ENCODE peak calls at places on chromosome 1, in six cellular contexts. One of them, this sample, is unnamed.

GRCh38 chr1:56831874-56832693 is 12.9 kb upstream of the FYB2 start:
- DNase-seq in AG09319: peak
- DNase-seq in COR-L47: peak
- DNase-seq in GM06990: peak
- DNase-seq in osteocyte: peak
- DNase-seq in A549: peak
- DNase-seq in this sample: peak

GRCh38 chr1:85463666-85464496 is 1.1 kb downstream of the DDAH1 start:
- DNase-seq in AG09319: no peak
- DNase-seq in COR-L47: no peak
- DNase-seq in GM06990: no peak
- DNase-seq in osteocyte: no peak
- DNase-seq in A549: peak
- DNase-seq in this sample: no peak

GRCh38 chr1:208203127-208203847 is 40.9 kb downstream of the PLXNA2 start:
- DNase-seq in AG09319: no peak
- DNase-seq in COR-L47: peak
- DNase-seq in GM06990: no peak
- DNase-seq in osteocyte: no peak
- DNase-seq in A549: peak
- DNase-seq in this sample: no peak

GRCh38 chr1:165218666-165219065 is 137.8 kb downstream of the LMX1A start:
- DNase-seq in AG09319: no peak
- DNase-seq in COR-L47: no peak
- DNase-seq in GM06990: no peak
- DNase-seq in osteocyte: no peak
- DNase-seq in A549: no peak
- DNase-seq in this sample: no peak

GRCh38 chr1:214993419-214993818 is 89.1 kb upstream of the KCNK2 start:
- DNase-seq in AG09319: no peak
- DNase-seq in COR-L47: no peak
- DNase-seq in GM06990: no peak
- DNase-seq in osteocyte: no peak
- DNase-seq in A549: no peak
- DNase-seq in this sample: no peak

GRCh38 chr1:225931270-225932129 is 7.5 kb upstream of the PYCR2 start:
- DNase-seq in AG09319: no peak
- DNase-seq in COR-L47: no peak
- DNase-seq in GM06990: no peak
- DNase-seq in osteocyte: no peak
- DNase-seq in A549: no peak
- DNase-seq in this sample: no peak

GRCh38 chr1:179002552-179003345 is 22.9 kb upstream of the FAM20B start:
- DNase-seq in AG09319: no peak
- DNase-seq in COR-L47: peak
- DNase-seq in GM06990: peak
- DNase-seq in osteocyte: peak
- DNase-seq in A549: peak
- DNase-seq in this sample: no peak

GRCh38 chr1:73674945-73675561 is 522.9 kb downstream of the LRRIQ3 start:
- DNase-seq in AG09319: no peak
- DNase-seq in COR-L47: peak
- DNase-seq in GM06990: no peak
- DNase-seq in osteocyte: no peak
- DNase-seq in A549: no peak
- DNase-seq in this sample: no peak

GRCh38 chr1:8706995-8707396 is 110.4 kb downstream of the RERE start:
- DNase-seq in AG09319: no peak
- DNase-seq in COR-L47: peak
- DNase-seq in GM06990: no peak
- DNase-seq in osteocyte: no peak
- DNase-seq in A549: no peak
- DNase-seq in this sample: no peak

GRCh38 chr1:214709241-214709640 is 106.2 kb downstream of the CENPF start:
- DNase-seq in AG09319: no peak
- DNase-seq in COR-L47: no peak
- DNase-seq in GM06990: no peak
- DNase-seq in osteocyte: no peak
- DNase-seq in A549: no peak
- DNase-seq in this sample: no peak

GRCh38 chr1:39902121-39902807 is 547 bp upstream of the MYCL start:
- DNase-seq in AG09319: no peak
- DNase-seq in COR-L47: peak
- DNase-seq in GM06990: no peak
- DNase-seq in osteocyte: no peak
- DNase-seq in A549: peak
- DNase-seq in this sample: no peak

GRCh38 chr1:43317817-43318471 is 17.2 kb downstream of the TIE1 start:
- DNase-seq in AG09319: no peak
- DNase-seq in COR-L47: no peak
- DNase-seq in GM06990: no peak
- DNase-seq in osteocyte: no peak
- DNase-seq in A549: no peak
- DNase-seq in this sample: no peak

GRCh38 chr1:33420870-33421775 is 9.8 kb downstream of the PHC2 start:
- DNase-seq in AG09319: no peak
- DNase-seq in COR-L47: no peak
- DNase-seq in GM06990: no peak
- DNase-seq in osteocyte: no peak
- DNase-seq in A549: no peak
- DNase-seq in this sample: no peak

GRCh38 chr1:102919659-102920058 is 188.7 kb downstream of the COL11A1 start:
- DNase-seq in AG09319: no peak
- DNase-seq in COR-L47: no peak
- DNase-seq in GM06990: no peak
- DNase-seq in osteocyte: no peak
- DNase-seq in A549: no peak
- DNase-seq in this sample: peak

GRCh38 chr1:204114606-204115005 is 37.2 kb downstream of the ETNK2 start:
- DNase-seq in AG09319: no peak
- DNase-seq in COR-L47: no peak
- DNase-seq in GM06990: no peak
- DNase-seq in osteocyte: no peak
- DNase-seq in A549: no peak
- DNase-seq in this sample: no peak

GRCh38 chr1:54795100-54795665 is 5.9 kb downstream of the TTC22 start:
- DNase-seq in AG09319: no peak
- DNase-seq in COR-L47: no peak
- DNase-seq in GM06990: no peak
- DNase-seq in osteocyte: no peak
- DNase-seq in A549: no peak
- DNase-seq in this sample: no peak

GRCh38 chr1:24970926-24971530 is 41.0 kb upstream of the RUNX3 start:
- DNase-seq in AG09319: no peak
- DNase-seq in COR-L47: no peak
- DNase-seq in GM06990: no peak
- DNase-seq in osteocyte: no peak
- DNase-seq in A549: no peak
- DNase-seq in this sample: no peak

GRCh38 chr1:40379785-40380452 is 6.4 kb downstream of the SMAP2 start:
- DNase-seq in AG09319: no peak
- DNase-seq in COR-L47: no peak
- DNase-seq in GM06990: no peak
- DNase-seq in osteocyte: no peak
- DNase-seq in A549: no peak
- DNase-seq in this sample: no peak

GRCh38 chr1:159647616-159648015 is 60.0 kb downstream of the APCS start:
- DNase-seq in AG09319: no peak
- DNase-seq in COR-L47: no peak
- DNase-seq in GM06990: no peak
- DNase-seq in osteocyte: no peak
- DNase-seq in A549: no peak
- DNase-seq in this sample: no peak

GRCh38 chr1:152502496-152503180 is 8.0 kb upstream of the LCE5A start:
- DNase-seq in AG09319: no peak
- DNase-seq in COR-L47: no peak
- DNase-seq in GM06990: no peak
- DNase-seq in osteocyte: no peak
- DNase-seq in A549: peak
- DNase-seq in this sample: no peak

GRCh38 chr1:40748841-40749718 is 34.5 kb upstream of the KCNQ4 start:
- DNase-seq in AG09319: no peak
- DNase-seq in COR-L47: no peak
- DNase-seq in GM06990: no peak
- DNase-seq in osteocyte: no peak
- DNase-seq in A549: no peak
- DNase-seq in this sample: no peak

GRCh38 chr1:19676438-19676922 is 11.8 kb downstream of the HTR6 start:
- DNase-seq in AG09319: peak
- DNase-seq in COR-L47: no peak
- DNase-seq in GM06990: no peak
- DNase-seq in osteocyte: no peak
- DNase-seq in A549: peak
- DNase-seq in this sample: peak

GRCh38 chr1:172469717-172470116 is 25.8 kb upstream of the PIGC start:
- DNase-seq in AG09319: no peak
- DNase-seq in COR-L47: no peak
- DNase-seq in GM06990: no peak
- DNase-seq in osteocyte: no peak
- DNase-seq in A549: no peak
- DNase-seq in this sample: no peak

GRCh38 chr1:155105604-155106011 is 22.1 kb upstream of the EFNA1 start:
- DNase-seq in AG09319: no peak
- DNase-seq in COR-L47: no peak
- DNase-seq in GM06990: no peak
- DNase-seq in osteocyte: no peak
- DNase-seq in A549: no peak
- DNase-seq in this sample: no peak

GRCh38 chr1:4611708-4612349 is 42.6 kb upstream of the AJAP1 start:
- DNase-seq in AG09319: no peak
- DNase-seq in COR-L47: no peak
- DNase-seq in GM06990: no peak
- DNase-seq in osteocyte: no peak
- DNase-seq in A549: no peak
- DNase-seq in this sample: no peak